ENCODE peak calls at places on chromosome 11, in ten cellular contexts. One of them, this sample, is unnamed.

GRCh38 chr11:2761131-2762030 is 61.6 kb upstream of the KCNQ1OT1 start:
- DNase-seq in ovary: peak; percentile 8
- DNase-seq in cardiac muscle cell: no peak
- DNase-seq in A549: no peak
- DNase-seq in left ventricle myocardium inferior: no peak
- DNase-seq in heart left ventricle: no peak
- DNase-seq in psoas muscle: no peak
- DNase-seq in upper lobe of right lung: peak; percentile 58
- DNase-seq in neural progenitor cell: no peak
- DNase-seq in heart right ventricle: no peak
- DNase-seq in this sample: peak; percentile 67

GRCh38 chr11:7967826-7968225 is 2.6 kb upstream of the NLRP10 start:
- DNase-seq in heart left ventricle: no peak
- DNase-seq in upper lobe of right lung: no peak
- DNase-seq in heart right ventricle: no peak
- DNase-seq in psoas muscle: no peak
- DNase-seq in ovary: no peak
- DNase-seq in neural progenitor cell: no peak
- DNase-seq in cardiac muscle cell: no peak
- DNase-seq in left ventricle myocardium inferior: no peak
- DNase-seq in A549: no peak
- DNase-seq in this sample: no peak

GRCh38 chr11:134528453-134528852 is 116.4 kb upstream of the B3GAT1 start:
- DNase-seq in cardiac muscle cell: no peak
- DNase-seq in psoas muscle: no peak
- DNase-seq in neural progenitor cell: no peak
- DNase-seq in A549: no peak
- DNase-seq in left ventricle myocardium inferior: no peak
- DNase-seq in heart left ventricle: no peak
- DNase-seq in ovary: no peak
- DNase-seq in upper lobe of right lung: peak; percentile 30
- DNase-seq in heart right ventricle: no peak
- DNase-seq in this sample: peak; percentile 31

GRCh38 chr11:45030778-45031177 is 80.1 kb upstream of the TP53I11 start:
- DNase-seq in heart right ventricle: no peak
- DNase-seq in psoas muscle: no peak
- DNase-seq in cardiac muscle cell: no peak
- DNase-seq in A549: no peak
- DNase-seq in upper lobe of right lung: no peak
- DNase-seq in heart left ventricle: no peak
- DNase-seq in left ventricle myocardium inferior: no peak
- DNase-seq in neural progenitor cell: no peak
- DNase-seq in ovary: no peak
- DNase-seq in this sample: no peak

GRCh38 chr11:8011383-8011782 is 24.2 kb downstream of the EIF3F start:
- DNase-seq in cardiac muscle cell: no peak
- DNase-seq in left ventricle myocardium inferior: no peak
- DNase-seq in psoas muscle: no peak
- DNase-seq in heart left ventricle: no peak
- DNase-seq in A549: no peak
- DNase-seq in neural progenitor cell: no peak
- DNase-seq in upper lobe of right lung: no peak
- DNase-seq in ovary: no peak
- DNase-seq in heart right ventricle: no peak
- DNase-seq in this sample: no peak

GRCh38 chr11:10375280-10376048 is 70.6 kb downstream of the ADM start:
- DNase-seq in heart right ventricle: no peak
- DNase-seq in cardiac muscle cell: peak; percentile 88
- DNase-seq in left ventricle myocardium inferior: no peak
- DNase-seq in ovary: no peak
- DNase-seq in upper lobe of right lung: no peak
- DNase-seq in heart left ventricle: no peak
- DNase-seq in A549: no peak
- DNase-seq in psoas muscle: no peak
- DNase-seq in neural progenitor cell: no peak
- DNase-seq in this sample: no peak

GRCh38 chr11:8019671-8020597 is 32.8 kb downstream of the EIF3F start:
- DNase-seq in cardiac muscle cell: peak; percentile 50
- DNase-seq in A549: no peak
- DNase-seq in heart left ventricle: peak; percentile 47
- DNase-seq in ovary: peak; percentile 36
- DNase-seq in psoas muscle: no peak
- DNase-seq in upper lobe of right lung: peak; percentile 63
- DNase-seq in neural progenitor cell: peak; percentile 55
- DNase-seq in heart right ventricle: peak; percentile 40
- DNase-seq in left ventricle myocardium inferior: no peak
- DNase-seq in this sample: peak; percentile 65

GRCh38 chr11:17543041-17543440 is 1.2 kb downstream of the USH1C start:
- DNase-seq in upper lobe of right lung: no peak
- DNase-seq in ovary: no peak
- DNase-seq in A549: no peak
- DNase-seq in heart right ventricle: no peak
- DNase-seq in cardiac muscle cell: no peak
- DNase-seq in heart left ventricle: no peak
- DNase-seq in psoas muscle: peak; percentile 27
- DNase-seq in left ventricle myocardium inferior: peak; percentile 0
- DNase-seq in neural progenitor cell: no peak
- DNase-seq in this sample: no peak

GRCh38 chr11:124946735-124947141 is 7.3 kb upstream of the CCDC15 start:
- DNase-seq in ovary: no peak
- DNase-seq in neural progenitor cell: no peak
- DNase-seq in heart right ventricle: no peak
- DNase-seq in A549: no peak
- DNase-seq in cardiac muscle cell: no peak
- DNase-seq in left ventricle myocardium inferior: no peak
- DNase-seq in heart left ventricle: no peak
- DNase-seq in psoas muscle: no peak
- DNase-seq in upper lobe of right lung: no peak
- DNase-seq in this sample: no peak

GRCh38 chr11:61532136-61533038 is 23.8 kb downstream of the LRRC10B start:
- DNase-seq in left ventricle myocardium inferior: no peak
- DNase-seq in heart left ventricle: no peak
- DNase-seq in heart right ventricle: no peak
- DNase-seq in ovary: no peak
- DNase-seq in neural progenitor cell: peak; percentile 76
- DNase-seq in A549: peak; percentile 49
- DNase-seq in psoas muscle: no peak
- DNase-seq in cardiac muscle cell: peak; percentile 33
- DNase-seq in upper lobe of right lung: no peak
- DNase-seq in this sample: no peak

DNA sequence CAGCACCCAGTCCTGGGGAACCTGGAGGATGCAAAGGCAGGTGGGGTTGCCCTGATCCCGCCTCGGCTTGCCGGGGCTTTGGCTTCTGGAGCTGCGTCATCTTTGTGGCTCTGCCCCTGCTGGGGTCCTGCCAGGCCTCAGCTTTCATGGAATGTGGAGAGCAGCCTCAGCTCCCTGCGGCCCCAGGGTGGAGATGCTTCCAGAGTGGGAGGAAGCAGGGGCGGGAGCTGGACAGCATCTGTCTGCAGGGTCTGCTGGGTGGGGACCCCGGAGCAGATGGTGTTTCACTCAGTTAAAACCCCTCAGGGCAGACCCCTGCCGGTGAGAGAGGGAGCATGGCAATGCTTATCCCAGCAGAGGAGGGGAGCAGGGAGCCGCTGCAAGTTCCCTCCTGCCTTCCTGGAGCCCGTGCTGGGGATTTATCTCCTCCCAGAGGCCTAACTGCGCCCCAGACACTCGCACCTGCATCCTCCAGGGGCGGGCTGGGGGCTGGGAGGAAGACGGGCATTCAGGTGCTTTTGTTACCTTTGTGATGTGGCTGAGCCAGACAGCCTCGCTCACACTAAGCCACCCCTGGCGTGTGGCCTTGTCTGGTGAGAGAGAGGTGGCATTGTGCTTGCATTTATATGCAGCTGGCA is 15.7 kb downstream of the GRIK4 start:
- DNase-seq in neural progenitor cell: peak; percentile 74
- DNase-seq in upper lobe of right lung: no peak
- DNase-seq in cardiac muscle cell: peak; percentile 53
- DNase-seq in heart right ventricle: no peak
- DNase-seq in left ventricle myocardium inferior: peak; percentile 36
- DNase-seq in A549: no peak
- DNase-seq in heart left ventricle: no peak
- DNase-seq in ovary: peak; percentile 75
- DNase-seq in psoas muscle: peak; percentile 76
- DNase-seq in this sample: no peak
- H3K27ac ChIP-seq in neural progenitor cell: no peak overlapping the region
- H3K27ac ChIP-seq in upper lobe of right lung: no peak overlapping the region
- H3K27ac ChIP-seq in cardiac muscle cell: no peak overlapping the region
- H3K27ac ChIP-seq in heart right ventricle: no peak overlapping the region
- H3K27ac ChIP-seq in left ventricle myocardium inferior: no peak overlapping the region
- H3K27ac ChIP-seq in A549: no peak overlapping the region
- H3K27ac ChIP-seq in heart left ventricle: no peak overlapping the region
- H3K27ac ChIP-seq in ovary: no peak overlapping the region
- H3K27ac ChIP-seq in psoas muscle: no peak overlapping the region
- H3K27ac ChIP-seq in this sample: no peak overlapping the region

GRCh38 chr11:67044496-67044895 is 12.2 kb upstream of the RHOD start:
- DNase-seq in heart right ventricle: no peak
- DNase-seq in left ventricle myocardium inferior: no peak
- DNase-seq in neural progenitor cell: no peak
- DNase-seq in A549: no peak
- DNase-seq in cardiac muscle cell: no peak
- DNase-seq in psoas muscle: no peak
- DNase-seq in upper lobe of right lung: no peak
- DNase-seq in ovary: no peak
- DNase-seq in heart left ventricle: no peak
- DNase-seq in this sample: no peak
- TF ChIP-seq CTCF in heart right ventricle: no peak
- TF ChIP-seq CTCF in left ventricle myocardium inferior: no peak
- TF ChIP-seq CTCF in neural progenitor cell: no peak
- TF ChIP-seq CTCF in A549: no peak
- TF ChIP-seq CTCF in cardiac muscle cell: no peak
- TF ChIP-seq CTCF in psoas muscle: no peak
- TF ChIP-seq CTCF in upper lobe of right lung: no peak
- TF ChIP-seq CTCF in ovary: no peak
- TF ChIP-seq CTCF in heart left ventricle: no peak
- TF ChIP-seq CTCF in this sample: no peak

GRCh38 chr11:29005401-29005980 is 897.3 kb downstream of the METTL15 start:
- DNase-seq in upper lobe of right lung: no peak
- DNase-seq in neural progenitor cell: peak; percentile 5
- DNase-seq in psoas muscle: no peak
- DNase-seq in left ventricle myocardium inferior: no peak
- DNase-seq in ovary: no peak
- DNase-seq in heart left ventricle: no peak
- DNase-seq in A549: peak; percentile 22
- DNase-seq in heart right ventricle: no peak
- DNase-seq in cardiac muscle cell: no peak
- DNase-seq in this sample: no peak

GRCh38 chr11:29002816-29003215 is 894.6 kb downstream of the METTL15 start:
- DNase-seq in A549: no peak
- DNase-seq in cardiac muscle cell: no peak
- DNase-seq in psoas muscle: no peak
- DNase-seq in upper lobe of right lung: no peak
- DNase-seq in left ventricle myocardium inferior: no peak
- DNase-seq in neural progenitor cell: no peak
- DNase-seq in ovary: no peak
- DNase-seq in heart left ventricle: no peak
- DNase-seq in heart right ventricle: no peak
- DNase-seq in this sample: no peak

DNA sequence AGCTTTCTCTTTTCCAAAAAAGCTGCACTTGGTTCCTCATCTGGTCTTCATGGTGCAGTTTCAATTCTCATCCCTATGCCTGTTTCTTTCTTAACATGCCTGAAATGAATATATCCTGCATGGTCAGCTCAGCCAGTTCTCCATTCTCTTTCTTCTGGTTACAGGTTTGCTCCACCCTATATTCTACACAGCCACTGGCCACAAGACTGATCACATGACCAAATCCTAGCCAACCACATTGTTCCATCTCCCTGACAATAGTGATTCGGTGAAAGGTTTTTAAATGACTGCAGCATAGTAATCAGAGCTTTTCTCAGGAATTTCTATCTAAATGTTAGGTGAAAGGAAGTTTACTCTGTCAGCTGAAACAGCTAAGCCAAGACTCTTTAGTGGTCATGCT is 891.4 kb downstream of the METTL15 start:
- DNase-seq in left ventricle myocardium inferior: no peak
- DNase-seq in neural progenitor cell: no peak
- DNase-seq in heart right ventricle: no peak
- DNase-seq in A549: no peak
- DNase-seq in upper lobe of right lung: no peak
- DNase-seq in ovary: no peak
- DNase-seq in psoas muscle: no peak
- DNase-seq in heart left ventricle: no peak
- DNase-seq in cardiac muscle cell: no peak
- DNase-seq in this sample: no peak
- H3K4me3 ChIP-seq in left ventricle myocardium inferior: no peak overlapping the region
- H3K4me3 ChIP-seq in neural progenitor cell: no peak overlapping the region
- H3K4me3 ChIP-seq in heart right ventricle: no peak overlapping the region
- H3K4me3 ChIP-seq in A549: no peak overlapping the region
- H3K4me3 ChIP-seq in upper lobe of right lung: no peak overlapping the region
- H3K4me3 ChIP-seq in ovary: no peak overlapping the region
- H3K4me3 ChIP-seq in psoas muscle: no peak overlapping the region
- H3K4me3 ChIP-seq in heart left ventricle: no peak overlapping the region
- H3K4me3 ChIP-seq in cardiac muscle cell: no peak overlapping the region
- H3K4me3 ChIP-seq in this sample: no peak overlapping the region

GRCh38 chr11:47305734-47306483 is 36.0 kb downstream of the MADD start:
- DNase-seq in cardiac muscle cell: no peak
- DNase-seq in heart left ventricle: peak; percentile 91
- DNase-seq in psoas muscle: peak; percentile 83
- DNase-seq in left ventricle myocardium inferior: peak; percentile 78
- DNase-seq in neural progenitor cell: no peak
- DNase-seq in A549: no peak
- DNase-seq in upper lobe of right lung: no peak
- DNase-seq in heart right ventricle: peak; percentile 65
- DNase-seq in ovary: no peak
- DNase-seq in this sample: peak; percentile 92
- H3K27ac ChIP-seq in cardiac muscle cell: peak overlapping the region; percentile 22
- H3K27ac ChIP-seq in heart left ventricle: peak overlapping the region; percentile 84
- H3K27ac ChIP-seq in psoas muscle: peak overlapping the region; percentile 50
- H3K27ac ChIP-seq in left ventricle myocardium inferior: peak overlapping the region; percentile 90
- H3K27ac ChIP-seq in neural progenitor cell: no peak overlapping the region
- H3K27ac ChIP-seq in A549: no peak overlapping the region
- H3K27ac ChIP-seq in upper lobe of right lung: no peak overlapping the region
- H3K27ac ChIP-seq in heart right ventricle: peak overlapping the region; percentile 84
- H3K27ac ChIP-seq in ovary: no peak overlapping the region
- H3K27ac ChIP-seq in this sample: peak overlapping the region; percentile 94

DNA sequence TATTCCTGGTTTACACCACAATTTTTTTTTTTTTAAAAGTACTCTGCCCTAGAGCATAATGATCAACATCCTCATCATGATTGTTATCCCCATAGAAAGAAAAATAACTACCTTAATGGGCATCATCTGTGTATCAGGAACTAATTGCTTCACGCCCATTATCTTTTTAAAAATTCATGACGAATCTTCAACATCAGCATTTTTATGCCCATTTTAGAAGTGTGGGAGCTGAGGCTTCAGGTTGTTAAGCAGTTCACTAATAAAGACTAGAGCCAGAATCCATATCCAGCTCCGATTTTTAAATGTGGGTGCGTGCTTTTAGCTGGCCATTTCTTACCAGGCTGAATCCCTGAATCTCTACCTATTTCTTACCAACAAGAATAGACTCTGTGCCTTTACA is 92.9 kb upstream of the KCNA4 start:
- DNase-seq in neural progenitor cell: no peak
- DNase-seq in psoas muscle: no peak
- DNase-seq in upper lobe of right lung: no peak
- DNase-seq in A549: no peak
- DNase-seq in cardiac muscle cell: no peak
- DNase-seq in ovary: no peak
- DNase-seq in heart right ventricle: no peak
- DNase-seq in left ventricle myocardium inferior: no peak
- DNase-seq in heart left ventricle: no peak
- DNase-seq in this sample: no peak
- TF ChIP-seq CTCF in neural progenitor cell: no peak
- TF ChIP-seq CTCF in psoas muscle: no peak
- TF ChIP-seq CTCF in upper lobe of right lung: no peak
- TF ChIP-seq CTCF in A549: no peak
- TF ChIP-seq CTCF in cardiac muscle cell: no peak
- TF ChIP-seq CTCF in ovary: no peak
- TF ChIP-seq CTCF in heart right ventricle: no peak
- TF ChIP-seq CTCF in left ventricle myocardium inferior: no peak
- TF ChIP-seq CTCF in heart left ventricle: no peak
- TF ChIP-seq CTCF in this sample: no peak

This sample was measured in coronary artery.